ENCODE peak calls at places on chromosomes 1 and 21, in ten cellular contexts. U is stomach, Z is transverse colon, S is endothelial cell of umbilical vein, I is breast epithelium, L is suprapubic skin, Y is GM23338, C is vagina, O is K562, D is SK-N-SH. Q is an unnamed sample.

GRCh38 chr1:215749423-215749822 is 182.3 kb downstream of the KCTD3 start:
- DNase-seq in U (no peak), Z (no peak), S (no peak), I (no peak), L (no peak), Y (no peak), C (no peak), O (no peak), D (no peak), Q (no peak)

GRCh38 chr1:146019225-146020057 is 2.1 kb downstream of the HJV start:
- DNase-seq in U (no peak), Z (no peak), S (no peak), I (no peak), L (no peak), Y (peak), C (no peak), O (peak), D (no peak), Q (no peak)

GRCh38 chr1:155706101-155706619 is 17.3 kb downstream of the DAP3 start:
- DNase-seq in U (no peak), Z (no peak), S (no peak), I (no peak), L (no peak), Y (no peak), C (no peak), O (no peak), D (no peak), Q (no peak)

GRCh38 chr21:44791246-44791645 is 10.4 kb downstream of the UBE2G2 start:
- DNase-seq in U (no peak), Z (no peak), S (no peak), I (no peak), L (no peak), Y (no peak), C (no peak), O (no peak), D (no peak), Q (no peak)

GRCh38 chr1:67793562-67793961 is 39.7 kb downstream of the GNG12 start:
- DNase-seq in U (no peak), Z (no peak), S (peak), I (no peak), L (no peak), Y (no peak), C (no peak), O (no peak), D (no peak), Q (no peak)

GRCh38 chr1:215992620-215993019 is 425.5 kb downstream of the KCTD3 start:
- DNase-seq in U (no peak), Z (no peak), S (no peak), I (no peak), L (no peak), Y (peak), C (no peak), O (no peak), D (peak), Q (no peak)

GRCh38 chr1:119626841-119627240 is 21.2 kb downstream of the ZNF697 start:
- DNase-seq in U (no peak), Z (no peak), S (peak), I (no peak), L (no peak), Y (no peak), C (no peak), O (no peak), D (no peak), Q (no peak)

GRCh38 chr1:22611530-22611947 is 24.9 kb upstream of the C1QA start:
- DNase-seq in U (no peak), Z (no peak), S (peak), I (no peak), L (no peak), Y (peak), C (no peak), O (peak), D (no peak), Q (no peak)

GRCh38 chr1:31111290-31111951 is 45.9 kb upstream of the PUM1 start:
- DNase-seq in U (peak), Z (peak), S (no peak), I (no peak), L (no peak), Y (peak), C (no peak), O (no peak), D (no peak), Q (peak)

GRCh38 chr1:94674876-94675275 is 133.3 kb upstream of the F3 start:
- DNase-seq in U (no peak), Z (no peak), S (no peak), I (no peak), L (no peak), Y (no peak), C (no peak), O (no peak), D (no peak), Q (no peak)

GRCh38 chr1:50415235-50416149 is 7.8 kb downstream of the DMRTA2 start:
- DNase-seq in U (no peak), Z (no peak), S (no peak), I (no peak), L (no peak), Y (peak), C (no peak), O (peak), D (peak), Q (no peak)

GRCh38 chr1:147669475-147670318 is 627 bp downstream of the ACP6 start:
- DNase-seq in U (peak), Z (peak), S (peak), I (no peak), L (peak), Y (peak), C (no peak), O (no peak), D (peak), Q (peak)

GRCh38 chr1:109980324-109981127 is 4.0 kb upstream of the AHCYL1 start:
- DNase-seq in U (peak), Z (peak), S (no peak), I (no peak), L (no peak), Y (peak), C (no peak), O (no peak), D (peak), Q (no peak)

GRCh38 chr1:63590161-63590560 is 3.0 kb upstream of the PGM1 start:
- DNase-seq in U (no peak), Z (no peak), S (peak), I (no peak), L (no peak), Y (no peak), C (no peak), O (no peak), D (no peak), Q (no peak)

GRCh38 chr1:64194168-64195088 is 9.0 kb upstream of the UBE2U start:
- DNase-seq in U (no peak), Z (no peak), S (no peak), I (no peak), L (no peak), Y (no peak), C (no peak), O (no peak), D (no peak), Q (no peak)

GRCh38 chr1:186325239-186325638 is 49.8 kb downstream of the TPR start:
- DNase-seq in U (no peak), Z (no peak), S (peak), I (no peak), L (no peak), Y (peak), C (no peak), O (peak), D (no peak), Q (no peak)

GRCh38 chr1:241208910-241209414 is 148.0 kb downstream of the RGS7 start:
- DNase-seq in U (no peak), Z (no peak), S (no peak), I (no peak), L (no peak), Y (no peak), C (no peak), O (no peak), D (peak), Q (no peak)

GRCh38 chr1:26190373-26190987 is at the start of gene CATSPER4:
- DNase-seq in U (no peak), Z (no peak), S (no peak), I (no peak), L (no peak), Y (peak), C (no peak), O (peak), D (no peak), Q (no peak)

GRCh38 chr1:199272690-199273089 is 633.9 kb downstream of the PTPRC start:
- DNase-seq in U (peak), Z (no peak), S (peak), I (no peak), L (no peak), Y (peak), C (no peak), O (no peak), D (peak), Q (no peak)

GRCh38 chr1:39987869-39988268 is 32.9 kb downstream of the MFSD2A start:
- DNase-seq in U (no peak), Z (no peak), S (peak), I (no peak), L (no peak), Y (no peak), C (no peak), O (no peak), D (no peak), Q (peak)

GRCh38 chr1:1678581-1679380 is 13.8 kb downstream of the SLC35E2B start:
- DNase-seq in U (peak), Z (peak), S (no peak), I (peak), L (no peak), Y (peak), C (no peak), O (peak), D (peak), Q (no peak)

GRCh38 chr21:38156200-38156599 is 100.6 kb upstream of the KCNJ15 start:
- DNase-seq in U (no peak), Z (no peak), S (no peak), I (no peak), L (no peak), Y (no peak), C (no peak), O (no peak), D (no peak), Q (no peak)

GRCh38 chr1:156691216-156691615 is 14.0 kb upstream of the NES start:
- DNase-seq in U (no peak), Z (no peak), S (no peak), I (no peak), L (no peak), Y (no peak), C (no peak), O (no peak), D (no peak), Q (no peak)

GRCh38 chr1:47412437-47412836 is 3.6 kb upstream of the FOXE3 start:
- DNase-seq in U (no peak), Z (no peak), S (no peak), I (no peak), L (no peak), Y (no peak), C (no peak), O (no peak), D (no peak), Q (no peak)

GRCh38 chr1:10338047-10338446 is 60.8 kb upstream of the PGD start:
- DNase-seq in U (no peak), Z (peak), S (peak), I (no peak), L (no peak), Y (peak), C (no peak), O (peak), D (peak), Q (no peak)

GRCh38 chr1:15056515-15057285 is 96.8 kb upstream of the TMEM51 start:
- DNase-seq in U (no peak), Z (no peak), S (no peak), I (no peak), L (no peak), Y (no peak), C (no peak), O (peak), D (peak), Q (no peak)

GRCh38 chr1:219173758-219174671 is at the start of gene LYPLAL1:
- DNase-seq in U (peak), Z (peak), S (peak), I (peak), L (peak), Y (peak), C (peak), O (peak), D (peak), Q (peak)

GRCh38 chr21:21146587-21147373 is 148.6 kb downstream of the NCAM2 start:
- DNase-seq in U (no peak), Z (no peak), S (no peak), I (no peak), L (no peak), Y (no peak), C (no peak), O (peak), D (no peak), Q (no peak)

GRCh38 chr1:216750962-216751361 is 27.7 kb upstream of the ESRRG start:
- DNase-seq in U (no peak), Z (no peak), S (no peak), I (no peak), L (no peak), Y (no peak), C (no peak), O (no peak), D (no peak), Q (no peak)

GRCh38 chr1:37989381-37989930 is 366 bp downstream of the SF3A3 start:
- DNase-seq in U (no peak), Z (peak), S (no peak), I (no peak), L (no peak), Y (peak), C (no peak), O (peak), D (peak), Q (no peak)

GRCh38 chr1:55062801-55063561 is 23.6 kb downstream of the PCSK9 start:
- DNase-seq in U (no peak), Z (no peak), S (no peak), I (no peak), L (no peak), Y (no peak), C (no peak), O (no peak), D (peak), Q (no peak)

GRCh38 chr21:45330851-45331261 is 43.2 kb upstream of the POFUT2 start:
- DNase-seq in U (no peak), Z (no peak), S (no peak), I (no peak), L (peak), Y (no peak), C (no peak), O (no peak), D (no peak), Q (no peak)

GRCh38 chr1:169338617-169339016 is 29.0 kb downstream of the NME7 start:
- DNase-seq in U (no peak), Z (no peak), S (peak), I (no peak), L (no peak), Y (no peak), C (no peak), O (no peak), D (no peak), Q (no peak)
- H3K27ac ChIP-seq in U (no peak), Z (no peak), S (no peak), I (no peak), L (no peak), Y (no peak), C (no peak), O (peak), D (no peak), Q (no peak)

GRCh38 chr1:160716013-160716412 is 4.4 kb upstream of the CD48 start:
- DNase-seq in U (no peak), Z (no peak), S (no peak), I (no peak), L (no peak), Y (no peak), C (no peak), O (no peak), D (no peak), Q (no peak)
- TF ChIP-seq CTCF in U (no peak), Z (no peak), S (no peak), I (no peak), L (no peak), Y (no peak), C (no peak), O (no peak), D (no peak), Q (no peak)

GRCh38 chr1:212039622-212040021 is 4.1 kb downstream of the DTL start:
- DNase-seq in U (no peak), Z (no peak), S (no peak), I (no peak), L (no peak), Y (no peak), C (no peak), O (no peak), D (no peak), Q (no peak)

GRCh38 chr1:212034516-212035122 is 738 bp downstream of the INTS7 start:
- DNase-seq in U (no peak), Z (no peak), S (no peak), I (no peak), L (no peak), Y (no peak), C (peak), O (no peak), D (no peak), Q (no peak)

GRCh38 chr1:212037900-212038299 is 2.4 kb downstream of the DTL start:
- DNase-seq in U (no peak), Z (no peak), S (no peak), I (no peak), L (no peak), Y (no peak), C (no peak), O (no peak), D (no peak), Q (no peak)

GRCh38 chr1:212035123-212035834 is at the start of the genes DTL and INTS7:
- DNase-seq in U (peak), Z (peak), S (peak), I (peak), L (peak), Y (peak), C (peak), O (peak), D (peak), Q (peak)

GRCh38 chr1:212035835-212036605 is 472 bp downstream of the DTL start:
- DNase-seq in U (no peak), Z (no peak), S (peak), I (no peak), L (no peak), Y (no peak), C (no peak), O (no peak), D (no peak), Q (no peak)
- TF ChIP-seq POLR2AphosphoS5 in U (no peak), Z (no peak), S (no peak), I (no peak), L (no peak), Y (no peak), C (no peak), O (no peak), D (no peak), Q (no peak)

GRCh38 chr1:52345252-52345651 is 20.8 kb downstream of the CC2D1B start:
- DNase-seq in U (no peak), Z (no peak), S (no peak), I (no peak), L (no peak), Y (no peak), C (no peak), O (no peak), D (no peak), Q (no peak)
- H3K27ac ChIP-seq in U (no peak), Z (no peak), S (no peak), I (no peak), L (no peak), Y (no peak), C (no peak), O (no peak), D (no peak), Q (no peak)

GRCh38 chr1:25030674-25031589 is 100.9 kb upstream of the RUNX3 start:
- DNase-seq in U (no peak), Z (peak), S (no peak), I (no peak), L (no peak), Y (no peak), C (no peak), O (no peak), D (no peak), Q (no peak)

GRCh38 chr1:25031601-25031965 is 101.5 kb upstream of the RUNX3 start:
- DNase-seq in U (no peak), Z (no peak), S (no peak), I (no peak), L (no peak), Y (no peak), C (no peak), O (no peak), D (no peak), Q (no peak)

GRCh38 chr1:25033030-25033827 is 103.2 kb upstream of the RUNX3 start:
- DNase-seq in U (no peak), Z (no peak), S (no peak), I (no peak), L (no peak), Y (no peak), C (no peak), O (no peak), D (no peak), Q (no peak)

GRCh38 chr1:25033828-25034451 is 103.9 kb upstream of the RUNX3 start:
- DNase-seq in U (peak), Z (peak), S (no peak), I (no peak), L (no peak), Y (no peak), C (no peak), O (no peak), D (no peak), Q (no peak)

GRCh38 chr1:25031966-25032667 is 102.0 kb upstream of the RUNX3 start:
- DNase-seq in U (peak), Z (peak), S (no peak), I (no peak), L (no peak), Y (no peak), C (no peak), O (no peak), D (no peak), Q (peak)
- TF ChIP-seq CTCF in U (no peak), Z (no peak), S (no peak), I (no peak), L (no peak), Y (no peak), C (no peak), O (no peak), D (no peak), Q (no peak)